ENCODE peak calls at places on chromosomes 16 and 17, in ten cellular contexts. E, X, R, V, T, F, N, Y, S and J are unnamed samples.

GRCh38 chr17:33050611-33051140 is 59.0 kb downstream of the SPACA3 start:
- DNase-seq in E (no peak), X (no peak), R (no peak), V (no peak), T (no peak), F (no peak), N (no peak), Y (no peak), S (no peak), J (no peak)

GRCh38 chr16:28915181-28915580 is 9.9 kb downstream of the RABEP2 start:
- DNase-seq in E (no peak), X (no peak), R (no peak), V (no peak), T (no peak), F (no peak), N (no peak), Y (no peak), S (no peak), J (no peak)

GRCh38 chr16:79400462-79401149 is 199.9 kb downstream of the MAF start:
- DNase-seq in E (no peak), X (no peak), R (no peak), V (no peak), T (no peak), F (no peak), N (no peak), Y (no peak), S (no peak), J (no peak)

GRCh38 chr17:31349454-31349853 is 28.0 kb upstream of the EVI2A start:
- DNase-seq in E (no peak), X (no peak), R (no peak), V (no peak), T (no peak), F (no peak), N (no peak), Y (no peak), S (no peak), J (no peak)

GRCh38 chr16:8588703-8589292 is 1.5 kb downstream of the TMEM114 start:
- DNase-seq in E (peak; percentile 71), X (no peak), R (no peak), V (no peak), T (no peak), F (no peak), N (no peak), Y (no peak), S (no peak), J (no peak)

GRCh38 chr16:66899945-66900688 is 18.6 kb downstream of the CDH16 start:
- DNase-seq in E (peak; percentile 31), X (peak; percentile 86), R (peak; percentile 90), V (no peak), T (no peak), F (no peak), N (no peak), Y (peak; percentile 91), S (peak; percentile 81), J (peak; percentile 92)

GRCh38 chr16:85089485-85089884 is 22.8 kb downstream of the CIBAR2 start:
- DNase-seq in E (no peak), X (no peak), R (no peak), V (no peak), T (peak; percentile 79), F (peak; percentile 74), N (no peak), Y (no peak), S (peak; percentile 46), J (no peak)

GRCh38 chr17:21304091-21304490 is 19.6 kb downstream of the MAP2K3 start:
- DNase-seq in E (no peak), X (peak; percentile 19), R (peak; percentile 13), V (no peak), T (no peak), F (peak; percentile 83), N (no peak), Y (peak; percentile 63), S (no peak), J (no peak)

GRCh38 chr16:89052824-89053724 is 40.6 kb upstream of the ACSF3 start:
- DNase-seq in E (no peak), X (no peak), R (no peak), V (no peak), T (peak; percentile 79), F (peak; percentile 82), N (no peak), Y (no peak), S (no peak), J (no peak)

GRCh38 chr17:61877837-61878236 is 14.5 kb upstream of the BRIP1 start:
- DNase-seq in E (no peak), X (no peak), R (no peak), V (no peak), T (no peak), F (no peak), N (no peak), Y (no peak), S (no peak), J (no peak)

GRCh38 chr17:48841395-48841831 is 10.6 kb downstream of the CALCOCO2 start:
- DNase-seq in E (no peak), X (no peak), R (peak; percentile 17), V (peak; percentile 26), T (peak; percentile 54), F (no peak), N (peak; percentile 68), Y (no peak), S (no peak), J (no peak)

DNA sequence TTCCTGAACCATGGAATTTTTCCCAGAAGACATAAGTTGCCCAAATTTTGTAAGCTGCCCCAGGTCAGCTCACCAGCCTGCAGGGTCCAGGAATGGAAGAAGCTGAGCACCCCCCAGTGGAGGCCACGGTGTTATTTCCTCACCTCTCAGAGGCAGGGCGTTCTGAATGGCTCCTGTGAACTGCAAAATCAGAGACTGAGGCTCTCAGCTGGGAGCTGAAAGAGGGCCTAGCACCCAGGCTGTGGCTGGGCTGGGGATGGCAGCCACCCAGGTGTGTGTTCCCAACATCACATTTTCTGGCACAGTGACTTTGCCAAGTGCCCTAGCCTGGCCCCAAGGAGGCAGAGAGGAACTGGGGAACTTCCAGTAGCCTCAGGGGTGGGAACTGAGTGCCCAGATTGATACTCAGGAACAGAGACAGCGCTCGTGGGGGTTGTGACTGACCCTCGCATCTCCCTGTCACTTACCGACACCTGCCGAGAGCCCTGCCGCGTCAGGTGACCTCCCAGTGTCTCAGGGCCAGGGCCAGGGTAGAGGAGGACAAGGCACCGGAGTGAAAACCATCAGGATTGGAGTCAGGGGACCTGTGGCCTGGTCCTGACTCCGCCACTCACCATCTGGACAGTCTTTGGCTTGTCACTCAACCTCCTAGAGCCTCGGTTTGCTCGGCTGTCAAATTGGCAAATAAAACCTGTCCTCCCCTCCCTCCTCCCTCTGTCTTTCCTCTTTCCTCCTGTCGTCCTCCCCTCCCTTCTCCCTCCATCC is 11.3 kb downstream of the CACNG4 start:
- DNase-seq in E (peak; percentile 69), X (no peak), R (no peak), V (peak; percentile 27), T (peak; percentile 45), F (peak; percentile 48), N (no peak), Y (no peak), S (no peak), J (no peak)
- TF ChIP-seq CTCF in E (peak; percentile 62), X (no peak), R (no peak), V (peak; percentile 68), T (no peak), F (no peak), N (no peak), Y (no peak), S (no peak), J (no peak)

DNA sequence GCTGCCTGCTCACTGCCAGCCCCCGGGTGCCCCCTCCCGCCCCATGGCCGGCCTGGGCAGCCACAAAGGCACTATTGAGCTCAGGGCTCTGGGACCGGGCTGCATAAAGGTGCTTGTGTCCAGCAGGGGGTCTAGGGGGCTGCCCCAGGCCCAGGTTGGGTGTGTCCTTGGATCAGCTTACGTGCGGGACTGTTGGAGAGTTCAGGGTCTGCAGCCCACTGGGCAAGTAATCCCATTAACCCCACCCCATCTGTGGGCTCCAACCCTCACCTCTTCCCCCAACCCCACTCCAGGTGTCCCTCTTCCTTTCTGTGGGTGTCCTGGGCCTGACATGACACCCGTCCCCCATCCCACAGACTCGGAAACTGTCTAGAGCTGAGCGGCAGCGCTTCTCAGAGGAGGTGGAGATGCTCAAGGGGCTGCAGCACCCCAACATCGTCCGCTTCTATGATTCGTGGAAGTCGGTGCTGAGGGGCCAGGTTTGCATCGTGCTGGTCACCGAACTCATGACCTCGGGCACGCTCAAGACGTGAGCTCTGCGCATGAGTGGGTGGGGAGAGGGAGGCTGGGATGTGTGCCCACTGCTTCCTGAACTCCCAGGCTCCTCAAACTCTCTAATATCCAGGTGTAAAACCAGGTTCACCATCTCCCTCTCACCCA is 2.1 kb downstream of the WNK4 start:
- DNase-seq in E (no peak), X (no peak), R (no peak), V (no peak), T (no peak), F (no peak), N (no peak), Y (no peak), S (no peak), J (no peak)
- H3K4me3 ChIP-seq in E (no peak overlapping the region), X (no peak overlapping the region), R (no peak overlapping the region), V (no peak overlapping the region), T (peak overlapping the region; percentile 52), F (no peak overlapping the region), N (no peak overlapping the region), Y (no peak overlapping the region), S (no peak overlapping the region), J (no peak overlapping the region)

GRCh38 chr16:54655171-54655590 is 275.5 kb upstream of the IRX5 start:
- DNase-seq in E (peak; percentile 57), X (peak; percentile 23), R (peak; percentile 15), V (no peak), T (peak; percentile 21), F (no peak), N (no peak), Y (no peak), S (peak; percentile 61), J (no peak)
- H3K4me1 ChIP-seq in E (peaks cover 65% of the 10 kb centered on the region), X (peaks cover 48% of the 10 kb centered on the region), R (peaks cover 14% of the 10 kb centered on the region), V (no peaks in the 10 kb centered on the region), T (peaks cover 2% of the 10 kb centered on the region), F (peaks cover 17% of the 10 kb centered on the region), N (no peaks in the 10 kb centered on the region), Y (no peaks in the 10 kb centered on the region), S (peaks cover 5% of the 10 kb centered on the region), J (peaks cover 27% of the 10 kb centered on the region)

DNA sequence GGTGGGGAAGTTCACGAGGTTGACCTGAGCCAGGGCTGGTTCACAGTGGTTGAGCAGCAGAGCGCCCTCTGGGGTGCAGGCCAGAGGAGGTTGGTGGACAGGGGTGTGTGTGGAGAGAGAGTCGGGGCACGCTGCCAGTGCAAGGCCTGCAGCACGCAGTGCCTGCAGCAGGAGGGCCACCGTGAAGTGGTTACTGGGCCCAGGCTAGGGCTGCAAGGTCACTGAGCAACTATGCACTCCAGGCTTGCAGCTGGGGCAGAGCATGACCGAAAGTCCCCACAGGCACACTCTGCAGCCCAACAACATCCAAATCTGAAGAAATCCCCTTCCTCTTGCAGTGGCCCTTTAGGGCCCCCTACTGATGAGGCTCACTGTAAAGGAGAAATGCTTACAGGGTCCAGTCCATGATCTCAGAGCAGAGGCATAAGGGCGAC is 89.1 kb upstream of the NOL11 start:
- DNase-seq in E (peak; percentile 19), X (no peak), R (peak; percentile 56), V (peak; percentile 8), T (no peak), F (no peak), N (no peak), Y (peak; percentile 68), S (peak; percentile 44), J (no peak)
- TF ChIP-seq CTCF in E (peak; percentile 27), X (no peak), R (no peak), V (peak; percentile 42), T (no peak), F (no peak), N (no peak), Y (no peak), S (no peak), J (no peak)

GRCh38 chr17:2624292-2624731 is 30.9 kb downstream of the PAFAH1B1 start:
- DNase-seq in E (no peak), X (no peak), R (no peak), V (peak; percentile 59), T (no peak), F (no peak), N (no peak), Y (no peak), S (no peak), J (no peak)
- H3K4me3 ChIP-seq in E (no peak overlapping the region), X (no peak overlapping the region), R (no peak overlapping the region), V (peak overlapping the region; percentile 27), T (no peak overlapping the region), F (no peak overlapping the region), N (no peak overlapping the region), Y (no peak overlapping the region), S (no peak overlapping the region), J (no peak overlapping the region)